ENCODE peak calls at places on chromosomes 2 and 18, in five cellular contexts. A, K, Y, Z and O are unnamed samples.

GRCh38 chr18:63819780-63820179 is 44.6 kb downstream of the SERPINB7 start:
- DNase-seq in Y (no peak), Z (no peak), K (no peak), A (no peak), O (no peak)

GRCh38 chr2:163527381-163527780 is 208.4 kb downstream of the FIGN start:
- DNase-seq in A (no peak), Y (no peak), Z (no peak), K (no peak), O (no peak)

GRCh38 chr2:46269545-46270273 is 27.5 kb upstream of the EPAS1 start:
- DNase-seq in Z (no peak), K (peak; percentile 32), A (no peak), Y (no peak), O (peak; percentile 77)

GRCh38 chr2:113169002-113169530 is 4.7 kb upstream of the PSD4 start:
- DNase-seq in Y (peak; percentile 25), K (no peak), Z (peak; percentile 36), A (no peak), O (no peak)

GRCh38 chr2:238379096-238379810 is 47.5 kb upstream of the ASB1 start:
- DNase-seq in Z (no peak), Y (no peak), A (no peak), K (no peak), O (peak; percentile 62)

GRCh38 chr18:8943900-8944870 is 158.3 kb upstream of the NDUFV2 start:
- DNase-seq in K (no peak), A (no peak), Y (no peak), Z (no peak), O (peak; percentile 22)

GRCh38 chr2:174969091-174969734 is 36.0 kb downstream of the CHN1 start:
- DNase-seq in A (no peak), Z (no peak), Y (no peak), K (no peak), O (no peak)

GRCh38 chr2:233410191-233410760 is 56.0 kb downstream of the DGKD start:
- DNase-seq in K (no peak), Y (no peak), Z (no peak), A (no peak), O (no peak)

GRCh38 chr18:48641981-48642380 is 103.2 kb downstream of the CTIF start:
- DNase-seq in Z (no peak), A (no peak), Y (no peak), K (no peak), O (no peak)

GRCh38 chr2:127604986-127605385 is 41.0 kb upstream of the GPR17 start:
- DNase-seq in K (no peak), Y (no peak), Z (no peak), A (no peak), O (no peak)

GRCh38 chr18:44826418-44827259 is 146.0 kb downstream of the SETBP1 start:
- DNase-seq in Y (no peak), A (no peak), K (no peak), Z (no peak), O (peak; percentile 74)

GRCh38 chr2:117555965-117556364 is 258.5 kb upstream of the DDX18 start:
- DNase-seq in Y (no peak), A (no peak), K (no peak), Z (no peak), O (no peak)

GRCh38 chr2:101550555-101550954 is 75.6 kb upstream of the RFX8 start:
- DNase-seq in K (no peak), Z (no peak), Y (no peak), A (no peak), O (no peak)

GRCh38 chr18:31203086-31203793 is 40.6 kb upstream of the DSC1 start:
- DNase-seq in K (peak; percentile 16), Z (no peak), Y (no peak), A (no peak), O (no peak)

GRCh38 chr2:152588911-152589310 is 128.3 kb downstream of the PRPF40A start:
- DNase-seq in K (no peak), A (no peak), Z (no peak), Y (no peak), O (no peak)

GRCh38 chr2:84116132-84116531 is 342.9 kb downstream of the SUCLG1 start:
- DNase-seq in A (no peak), K (no peak), Z (no peak), Y (no peak), O (no peak)

GRCh38 chr18:46727177-46727576 is 29.7 kb downstream of the ST8SIA5 start:
- DNase-seq in Y (no peak), K (no peak), A (no peak), Z (no peak), O (no peak)

GRCh38 chr2:10957396-10957795 is 45.7 kb downstream of the KCNF1 start:
- DNase-seq in Y (no peak), A (no peak), K (no peak), Z (no peak), O (no peak)

GRCh38 chr2:38948387-38948882 is 58.8 kb downstream of the ARHGEF33 start:
- DNase-seq in Y (no peak), A (no peak), K (no peak), Z (no peak), O (no peak)